ENCODE peak calls at places on chromosome 4, in nine cellular contexts. Y is WERI-Rb-1; R is GM23248; A is stimulated activated CD8-positive, alpha-beta memory T cell treated with anti-CD3 and anti-CD28 coated beads, Interleukin-7, amount 100 ng/mL, for 4 hours; J is AML-193; B is endothelial cell of umbilical vein; U is tibial artery; Z is SJSA1; G is NCI-H1105. F is an unnamed sample.

GRCh38 chr4:173432430-173432829 is 33.5 kb upstream of the SCRG1 start:
- DNase-seq in Y (no peak), R (no peak), A (no peak), J (no peak), B (no peak), U (no peak), Z (no peak), G (no peak), F (no peak)

GRCh38 chr4:148926861-148927260 is 484.6 kb upstream of the NR3C2 start:
- DNase-seq in Y (peak; percentile 42), R (peak; percentile 7), A (no peak), J (no peak), B (no peak), U (no peak), Z (no peak), G (peak; percentile 3), F (no peak)

GRCh38 chr4:164379694-164380093 is 374.2 kb upstream of the SMIM31 start:
- DNase-seq in Y (no peak), R (no peak), A (no peak), J (no peak), B (no peak), U (no peak), Z (no peak), G (no peak), F (no peak)

GRCh38 chr4:187387709-187388108 is 607.9 kb upstream of the ZFP42 start:
- DNase-seq in Y (no peak), R (peak; percentile 1), A (no peak), J (no peak), B (no peak), U (no peak), Z (no peak), G (no peak), F (no peak)

GRCh38 chr4:89064848-89065247 is 7.9 kb upstream of the FAM13A start:
- DNase-seq in Y (no peak), R (no peak), A (no peak), J (no peak), B (no peak), U (no peak), Z (no peak), G (no peak), F (no peak)

GRCh38 chr4:106565727-106566126 is 197.1 kb upstream of the GIMD1 start:
- DNase-seq in Y (no peak), R (peak; percentile 1), A (no peak), J (no peak), B (peak; percentile 84), U (peak; percentile 27), Z (peak; percentile 20), G (no peak), F (no peak)

GRCh38 chr4:40316782-40317635 is 18.1 kb upstream of the CHRNA9 start:
- DNase-seq in Y (peak; percentile 75), R (peak; percentile 96), A (peak; percentile 43), J (no peak), B (peak; percentile 95), U (no peak), Z (peak; percentile 67), G (no peak), F (no peak)

GRCh38 chr4:113049421-113050355 is at the start of gene ANK2:
- DNase-seq in Y (no peak), R (peak; percentile 61), A (no peak), J (no peak), B (no peak), U (no peak), Z (no peak), G (peak; percentile 70), F (no peak)

GRCh38 chr4:169270156-169270809 is 473 bp downstream of the SH3RF1 start:
- DNase-seq in Y (peak; percentile 72), R (peak; percentile 61), A (no peak), J (peak; percentile 40), B (peak; percentile 61), U (peak; percentile 53), Z (peak; percentile 80), G (peak; percentile 31), F (no peak)

GRCh38 chr4:54085284-54085683 is 14.7 kb upstream of the GSX2 start:
- DNase-seq in Y (no peak), R (peak; percentile 95), A (no peak), J (no peak), B (peak; percentile 84), U (peak; percentile 86), Z (peak; percentile 69), G (no peak), F (no peak)

GRCh38 chr4:94468093-94468492 is 16.4 kb downstream of the PDLIM5 start:
- DNase-seq in Y (no peak), R (no peak), A (no peak), J (no peak), B (no peak), U (no peak), Z (no peak), G (no peak), F (no peak)

GRCh38 chr4:67929447-67929846 is 33.8 kb downstream of the TMPRSS11A start:
- DNase-seq in Y (no peak), R (peak; percentile 33), A (no peak), J (no peak), B (no peak), U (no peak), Z (no peak), G (no peak), F (no peak)

GRCh38 chr4:94307231-94307840 is 35.3 kb downstream of the HPGDS start:
- DNase-seq in Y (no peak), R (peak; percentile 14), A (no peak), J (no peak), B (no peak), U (no peak), Z (no peak), G (no peak), F (no peak)

GRCh38 chr4:124401611-124402010 is 310.9 kb downstream of the ANKRD50 start:
- DNase-seq in Y (no peak), R (no peak), A (no peak), J (no peak), B (peak; percentile 80), U (no peak), Z (no peak), G (no peak), F (no peak)

GRCh38 chr4:174320501-174321199 is 36.9 kb downstream of the CEP44 start:
- DNase-seq in Y (no peak), R (no peak), A (no peak), J (no peak), B (peak; percentile 44), U (no peak), Z (no peak), G (no peak), F (no peak)

GRCh38 chr4:9931196-9931595 is 90.1 kb downstream of the SLC2A9 start:
- DNase-seq in Y (no peak), R (no peak), A (no peak), J (no peak), B (no peak), U (no peak), Z (no peak), G (no peak), F (no peak)

GRCh38 chr4:55356991-55357461 is 11.0 kb downstream of the SRD5A3 start:
- DNase-seq in Y (no peak), R (peak; percentile 61), A (no peak), J (no peak), B (no peak), U (no peak), Z (no peak), G (no peak), F (no peak)

F was measured in H54.